ENCODE peak calls at places on chromosomes 16 and 17, in ten cellular contexts. One of them, this sample, is unnamed.

GRCh38 chr16:67406628-67407027 is 9.6 kb downstream of the ZDHHC1 start:
- DNase-seq in left ventricle myocardium inferior: no peak
- DNase-seq in fibroblast of pulmonary artery: peak
- DNase-seq in Peyer's patch: no peak
- DNase-seq in GM23338: no peak
- DNase-seq in H1: no peak
- DNase-seq in thoracic aorta: no peak
- DNase-seq in AG04450: peak
- DNase-seq in esophagus squamous epithelium: no peak
- DNase-seq in lung: no peak
- DNase-seq in this sample: peak

GRCh38 chr17:20153231-20153630 is 144.1 kb downstream of the SPECC1 start:
- DNase-seq in left ventricle myocardium inferior: no peak
- DNase-seq in fibroblast of pulmonary artery: no peak
- DNase-seq in Peyer's patch: no peak
- DNase-seq in GM23338: no peak
- DNase-seq in H1: no peak
- DNase-seq in thoracic aorta: no peak
- DNase-seq in AG04450: no peak
- DNase-seq in esophagus squamous epithelium: no peak
- DNase-seq in lung: no peak
- DNase-seq in this sample: no peak

GRCh38 chr16:49608801-49609200 is 235.2 kb downstream of the C16orf78 start:
- DNase-seq in left ventricle myocardium inferior: no peak
- DNase-seq in fibroblast of pulmonary artery: peak
- DNase-seq in Peyer's patch: no peak
- DNase-seq in GM23338: peak
- DNase-seq in H1: peak
- DNase-seq in thoracic aorta: no peak
- DNase-seq in AG04450: peak
- DNase-seq in esophagus squamous epithelium: no peak
- DNase-seq in lung: no peak
- DNase-seq in this sample: peak

GRCh38 chr17:69761767-69762321 is 313.2 kb upstream of the KCNJ16 start:
- DNase-seq in left ventricle myocardium inferior: no peak
- DNase-seq in fibroblast of pulmonary artery: peak
- DNase-seq in Peyer's patch: no peak
- DNase-seq in GM23338: peak
- DNase-seq in H1: no peak
- DNase-seq in thoracic aorta: no peak
- DNase-seq in AG04450: peak
- DNase-seq in esophagus squamous epithelium: no peak
- DNase-seq in lung: no peak
- DNase-seq in this sample: peak

GRCh38 chr16:5328546-5328945 is 231.0 kb upstream of the EEF2KMT start:
- DNase-seq in left ventricle myocardium inferior: no peak
- DNase-seq in fibroblast of pulmonary artery: no peak
- DNase-seq in Peyer's patch: no peak
- DNase-seq in GM23338: no peak
- DNase-seq in H1: no peak
- DNase-seq in thoracic aorta: no peak
- DNase-seq in AG04450: no peak
- DNase-seq in esophagus squamous epithelium: no peak
- DNase-seq in lung: no peak
- DNase-seq in this sample: no peak

GRCh38 chr17:82534401-82534812 is 14.9 kb downstream of the FOXK2 start:
- DNase-seq in left ventricle myocardium inferior: no peak
- DNase-seq in fibroblast of pulmonary artery: no peak
- DNase-seq in Peyer's patch: no peak
- DNase-seq in GM23338: no peak
- DNase-seq in H1: no peak
- DNase-seq in thoracic aorta: no peak
- DNase-seq in AG04450: no peak
- DNase-seq in esophagus squamous epithelium: no peak
- DNase-seq in lung: no peak
- DNase-seq in this sample: no peak

GRCh38 chr16:57966133-57966805 is 4.7 kb downstream of the CNGB1 start:
- DNase-seq in left ventricle myocardium inferior: no peak
- DNase-seq in fibroblast of pulmonary artery: peak
- DNase-seq in Peyer's patch: no peak
- DNase-seq in GM23338: no peak
- DNase-seq in H1: no peak
- DNase-seq in thoracic aorta: no peak
- DNase-seq in AG04450: no peak
- DNase-seq in esophagus squamous epithelium: no peak
- DNase-seq in lung: no peak
- DNase-seq in this sample: no peak

GRCh38 chr17:39705786-39706348 is 6.0 kb downstream of the ERBB2 start:
- DNase-seq in left ventricle myocardium inferior: peak
- DNase-seq in fibroblast of pulmonary artery: no peak
- DNase-seq in Peyer's patch: no peak
- DNase-seq in GM23338: no peak
- DNase-seq in H1: no peak
- DNase-seq in thoracic aorta: no peak
- DNase-seq in AG04450: no peak
- DNase-seq in esophagus squamous epithelium: no peak
- DNase-seq in lung: peak
- DNase-seq in this sample: no peak

GRCh38 chr16:1831537-1832075 is 4.6 kb downstream of the FAHD1 start:
- DNase-seq in left ventricle myocardium inferior: no peak
- DNase-seq in fibroblast of pulmonary artery: no peak
- DNase-seq in Peyer's patch: no peak
- DNase-seq in GM23338: no peak
- DNase-seq in H1: no peak
- DNase-seq in thoracic aorta: no peak
- DNase-seq in AG04450: no peak
- DNase-seq in esophagus squamous epithelium: no peak
- DNase-seq in lung: no peak
- DNase-seq in this sample: no peak

GRCh38 chr17:20095366-20096080 is 86.4 kb downstream of the SPECC1 start:
- DNase-seq in left ventricle myocardium inferior: peak
- DNase-seq in fibroblast of pulmonary artery: peak
- DNase-seq in Peyer's patch: no peak
- DNase-seq in GM23338: peak
- DNase-seq in H1: no peak
- DNase-seq in thoracic aorta: peak
- DNase-seq in AG04450: no peak
- DNase-seq in esophagus squamous epithelium: no peak
- DNase-seq in lung: no peak
- DNase-seq in this sample: no peak

GRCh38 chr17:50094243-50094752 is 853 bp upstream of the PDK2 start:
- DNase-seq in left ventricle myocardium inferior: peak
- DNase-seq in fibroblast of pulmonary artery: peak
- DNase-seq in Peyer's patch: peak
- DNase-seq in GM23338: peak
- DNase-seq in H1: peak
- DNase-seq in thoracic aorta: peak
- DNase-seq in AG04450: peak
- DNase-seq in esophagus squamous epithelium: no peak
- DNase-seq in lung: peak
- DNase-seq in this sample: no peak

GRCh38 chr16:89052824-89053724 is 40.6 kb upstream of the ACSF3 start:
- DNase-seq in left ventricle myocardium inferior: no peak
- DNase-seq in fibroblast of pulmonary artery: no peak
- DNase-seq in Peyer's patch: no peak
- DNase-seq in GM23338: no peak
- DNase-seq in H1: no peak
- DNase-seq in thoracic aorta: no peak
- DNase-seq in AG04450: no peak
- DNase-seq in esophagus squamous epithelium: no peak
- DNase-seq in lung: no peak
- DNase-seq in this sample: no peak

GRCh38 chr17:57916925-57917858 is 38.0 kb downstream of the CUEDC1 start:
- DNase-seq in left ventricle myocardium inferior: peak
- DNase-seq in fibroblast of pulmonary artery: no peak
- DNase-seq in Peyer's patch: no peak
- DNase-seq in GM23338: no peak
- DNase-seq in H1: no peak
- DNase-seq in thoracic aorta: no peak
- DNase-seq in AG04450: no peak
- DNase-seq in esophagus squamous epithelium: no peak
- DNase-seq in lung: peak
- DNase-seq in this sample: no peak

GRCh38 chr16:3095869-3096268 is 3.2 kb downstream of the ZSCAN10 start:
- DNase-seq in left ventricle myocardium inferior: no peak
- DNase-seq in fibroblast of pulmonary artery: no peak
- DNase-seq in Peyer's patch: peak
- DNase-seq in GM23338: peak
- DNase-seq in H1: no peak
- DNase-seq in thoracic aorta: no peak
- DNase-seq in AG04450: no peak
- DNase-seq in esophagus squamous epithelium: no peak
- DNase-seq in lung: no peak
- DNase-seq in this sample: no peak

GRCh38 chr16:88454315-88455057 is 1.4 kb downstream of the ZFPM1 start:
- DNase-seq in left ventricle myocardium inferior: no peak
- DNase-seq in fibroblast of pulmonary artery: no peak
- DNase-seq in Peyer's patch: peak
- DNase-seq in GM23338: peak
- DNase-seq in H1: peak
- DNase-seq in thoracic aorta: no peak
- DNase-seq in AG04450: no peak
- DNase-seq in esophagus squamous epithelium: no peak
- DNase-seq in lung: no peak
- DNase-seq in this sample: no peak

GRCh38 chr16:77748426-77748825 is 26.1 kb downstream of the NUDT7 start:
- DNase-seq in left ventricle myocardium inferior: no peak
- DNase-seq in fibroblast of pulmonary artery: no peak
- DNase-seq in Peyer's patch: no peak
- DNase-seq in GM23338: no peak
- DNase-seq in H1: no peak
- DNase-seq in thoracic aorta: no peak
- DNase-seq in AG04450: no peak
- DNase-seq in esophagus squamous epithelium: no peak
- DNase-seq in lung: no peak
- DNase-seq in this sample: no peak
- H3K4me3 ChIP-seq in left ventricle myocardium inferior: no peak
- H3K4me3 ChIP-seq in fibroblast of pulmonary artery: no peak
- H3K4me3 ChIP-seq in Peyer's patch: no peak
- H3K4me3 ChIP-seq in GM23338: no peak
- H3K4me3 ChIP-seq in H1: no peak
- H3K4me3 ChIP-seq in thoracic aorta: no peak
- H3K4me3 ChIP-seq in AG04450: no peak
- H3K4me3 ChIP-seq in esophagus squamous epithelium: no peak
- H3K4me3 ChIP-seq in lung: no peak
- H3K4me3 ChIP-seq in this sample: no peak

GRCh38 chr16:17070882-17071592 is 399.7 kb downstream of the XYLT1 start:
- DNase-seq in left ventricle myocardium inferior: no peak
- DNase-seq in fibroblast of pulmonary artery: no peak
- DNase-seq in Peyer's patch: peak
- DNase-seq in GM23338: peak
- DNase-seq in H1: peak
- DNase-seq in thoracic aorta: no peak
- DNase-seq in AG04450: no peak
- DNase-seq in esophagus squamous epithelium: peak
- DNase-seq in lung: no peak
- DNase-seq in this sample: no peak
- TF ChIP-seq CTCF in left ventricle myocardium inferior: no peak
- TF ChIP-seq CTCF in fibroblast of pulmonary artery: no peak
- TF ChIP-seq CTCF in Peyer's patch: no peak
- TF ChIP-seq CTCF in GM23338: no peak
- TF ChIP-seq CTCF in H1: no peak
- TF ChIP-seq CTCF in thoracic aorta: no peak
- TF ChIP-seq CTCF in AG04450: no peak
- TF ChIP-seq CTCF in esophagus squamous epithelium: no peak
- TF ChIP-seq CTCF in lung: no peak
- TF ChIP-seq CTCF in this sample: no peak

DNA sequence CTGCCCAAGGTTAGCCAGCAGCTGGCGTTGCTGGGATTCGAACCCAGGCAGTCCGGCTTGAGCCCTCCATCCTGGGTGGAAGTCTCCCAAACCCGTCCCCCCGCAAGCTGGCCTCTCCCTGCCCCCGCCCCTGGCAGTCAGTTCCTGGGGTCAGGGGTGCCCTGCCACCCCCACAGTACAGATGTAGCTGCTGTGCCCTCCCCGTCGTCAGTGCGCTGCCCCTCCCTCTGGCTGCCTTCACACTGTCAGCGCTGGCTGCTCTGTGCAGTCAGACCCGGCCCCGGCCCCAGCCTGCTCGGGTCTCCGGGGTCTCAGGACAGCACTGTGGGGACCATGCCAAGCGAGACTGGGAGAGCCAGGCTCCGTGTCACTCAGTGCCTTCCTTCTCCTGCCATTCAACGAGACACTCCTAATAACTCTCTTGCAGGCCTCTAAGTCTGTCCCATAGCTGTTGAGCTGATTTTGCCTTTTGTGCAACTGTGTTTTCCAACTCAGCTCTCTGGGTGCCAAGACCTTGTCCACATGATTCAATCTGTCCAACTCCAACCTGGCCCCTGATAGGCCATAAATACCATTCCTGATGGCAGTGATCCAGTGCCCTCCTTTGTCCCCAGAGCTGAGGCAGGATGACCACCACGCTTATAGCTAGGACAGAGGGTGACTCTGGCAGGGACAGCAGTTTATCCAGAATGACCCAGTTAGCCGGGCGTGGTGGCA is 55.5 kb upstream of the IL34 start:
- DNase-seq in left ventricle myocardium inferior: no peak
- DNase-seq in fibroblast of pulmonary artery: peak
- DNase-seq in Peyer's patch: no peak
- DNase-seq in GM23338: no peak
- DNase-seq in H1: no peak
- DNase-seq in thoracic aorta: no peak
- DNase-seq in AG04450: no peak
- DNase-seq in esophagus squamous epithelium: no peak
- DNase-seq in lung: no peak
- DNase-seq in this sample: no peak
- H3K4me3 ChIP-seq in left ventricle myocardium inferior: no peak
- H3K4me3 ChIP-seq in fibroblast of pulmonary artery: peak
- H3K4me3 ChIP-seq in Peyer's patch: no peak
- H3K4me3 ChIP-seq in GM23338: no peak
- H3K4me3 ChIP-seq in H1: no peak
- H3K4me3 ChIP-seq in thoracic aorta: peak
- H3K4me3 ChIP-seq in AG04450: peak
- H3K4me3 ChIP-seq in esophagus squamous epithelium: no peak
- H3K4me3 ChIP-seq in lung: no peak
- H3K4me3 ChIP-seq in this sample: no peak

DNA sequence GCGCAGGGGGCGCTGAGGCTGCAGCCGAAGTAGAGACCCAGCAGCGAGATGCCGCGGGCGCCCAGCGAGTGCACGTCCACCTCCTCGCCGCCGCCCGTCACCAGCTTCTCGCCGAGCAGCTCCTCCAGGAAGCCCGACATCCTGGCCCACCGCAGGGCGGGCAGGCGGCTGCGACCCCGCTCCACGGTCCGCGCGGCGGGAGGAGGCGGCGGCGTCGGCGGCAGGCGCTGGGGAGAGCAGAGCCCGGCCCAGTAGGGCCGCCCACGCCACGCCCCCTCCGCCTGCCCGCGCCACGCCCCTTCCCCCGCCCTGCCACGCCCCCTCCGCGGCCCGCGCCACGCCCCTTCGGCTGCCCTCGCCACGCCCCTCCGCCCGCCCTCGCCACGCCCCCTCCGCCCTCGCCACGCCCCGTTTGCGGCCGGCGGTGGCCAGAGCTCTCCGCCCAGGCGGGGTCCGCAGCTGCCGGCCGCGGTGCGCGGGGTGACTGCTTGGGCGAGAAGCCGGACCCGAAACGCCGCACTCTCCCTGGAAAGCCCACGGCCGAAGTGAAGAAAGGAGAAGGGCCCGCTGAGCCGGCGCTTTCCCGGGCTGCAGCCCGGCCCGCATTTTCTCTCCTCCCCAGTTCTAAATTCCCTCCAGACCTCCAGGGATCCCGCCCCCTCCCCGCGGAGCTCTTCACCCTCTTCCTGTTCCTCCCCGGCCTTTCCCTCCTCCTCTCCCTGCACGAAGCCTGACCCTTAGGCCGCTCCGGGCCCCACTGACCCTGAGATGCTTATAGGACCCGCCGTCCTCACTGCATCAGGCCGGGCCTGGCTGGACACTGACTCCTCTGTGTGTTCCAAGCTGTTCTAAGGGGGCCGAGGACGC is at the start of gene NXN:
- DNase-seq in left ventricle myocardium inferior: peak
- DNase-seq in fibroblast of pulmonary artery: peak
- DNase-seq in Peyer's patch: peak
- DNase-seq in GM23338: peak
- DNase-seq in H1: peak
- DNase-seq in thoracic aorta: peak
- DNase-seq in AG04450: no peak
- DNase-seq in esophagus squamous epithelium: peak
- DNase-seq in lung: peak
- DNase-seq in this sample: no peak
- TF ChIP-seq CTCF in left ventricle myocardium inferior: peak
- TF ChIP-seq CTCF in fibroblast of pulmonary artery: no peak
- TF ChIP-seq CTCF in Peyer's patch: no peak
- TF ChIP-seq CTCF in GM23338: no peak
- TF ChIP-seq CTCF in H1: no peak
- TF ChIP-seq CTCF in thoracic aorta: no peak
- TF ChIP-seq CTCF in AG04450: peak
- TF ChIP-seq CTCF in esophagus squamous epithelium: no peak
- TF ChIP-seq CTCF in lung: no peak
- TF ChIP-seq CTCF in this sample: peak

This sample was measured in AG04449.